ENCODE peak calls at places on chromosomes 2 and 18, in ten cellular contexts. R is thoracic aorta; Z is stimulated activated CD4-positive, alpha-beta T cell treated with anti-CD3 and anti-CD28 coated beads, Interleukin-12 subunit alpha, Interleukin-12 subunit beta, amount 100 ng/mL, for 24 hours; X is RPMI8226; B is GDM1; Y is activated CD8-positive, alpha-beta memory T cell treated with anti-CD3 and anti-CD28 coated beads, Interleukin-2, amount 50 U/mL, for 48 hours; A is A549; T is retina; V is right cardiac atrium; K is stimulated activated CD8-positive, alpha-beta memory T cell treated with anti-CD3 and anti-CD28 coated beads, Interleukin-15, amount 100 ng/mL, for 24 hours. M is an unnamed sample.

GRCh38 chr2:215880970-215881369 is 132.4 kb downstream of the MREG start:
- DNase-seq in X (peak), V (no peak), B (no peak), Y (no peak), T (no peak), A (no peak), Z (no peak), R (no peak), K (no peak), M (no peak)

GRCh38 chr2:132669854-132670103 is 226 bp downstream of the LYPD1 start:
- DNase-seq in A (peak), V (no peak), Z (no peak), K (no peak), T (peak), R (no peak), X (no peak), B (no peak), Y (no peak), M (no peak)

GRCh38 chr2:219722276-219722883 is 95.0 kb downstream of the SLC4A3 start:
- DNase-seq in A (no peak), Z (no peak), V (no peak), Y (no peak), B (no peak), X (no peak), R (no peak), K (no peak), T (no peak), M (no peak)

GRCh38 chr2:218262631-218263586 is 2.1 kb downstream of the GPBAR1 start:
- DNase-seq in R (no peak), V (peak), A (no peak), Y (no peak), K (no peak), T (no peak), B (no peak), X (no peak), Z (no peak), M (no peak)

GRCh38 chr2:38448692-38449405 is 71.8 kb upstream of the ATL2 start:
- DNase-seq in T (no peak), Y (no peak), X (no peak), R (no peak), B (no peak), K (no peak), V (no peak), Z (no peak), A (no peak), M (no peak)

GRCh38 chr18:25113081-25113480 is 238.9 kb downstream of the ZNF521 start:
- DNase-seq in T (peak), Y (no peak), B (no peak), K (no peak), Z (no peak), A (no peak), V (no peak), R (no peak), X (no peak), M (no peak)

GRCh38 chr18:26526966-26527234 is 21.5 kb downstream of the KCTD1 start:
- DNase-seq in X (no peak), B (no peak), Y (no peak), T (no peak), K (no peak), A (no peak), Z (no peak), R (no peak), V (no peak), M (no peak)

GRCh38 chr2:28981016-28981441 is at the start of gene TOGARAM2:
- DNase-seq in V (no peak), T (peak), K (no peak), X (no peak), Z (no peak), R (no peak), B (no peak), Y (no peak), A (no peak), M (no peak)

GRCh38 chr18:76425299-76426101 is 69.5 kb downstream of the ZNF516 start:
- DNase-seq in R (no peak), B (no peak), V (no peak), T (no peak), X (no peak), Y (no peak), Z (no peak), K (no peak), A (no peak), M (no peak)

GRCh38 chr2:202965810-202966454 is 48.7 kb upstream of the NBEAL1 start:
- DNase-seq in X (peak), V (no peak), R (no peak), B (peak), Z (no peak), Y (no peak), A (peak), T (no peak), K (no peak), M (no peak)

GRCh38 chr18:31274915-31275314 is 43.0 kb upstream of the DSG1 start:
- DNase-seq in K (no peak), Y (no peak), R (no peak), A (peak), X (no peak), T (no peak), V (peak), B (no peak), Z (no peak), M (no peak)

GRCh38 chr2:159637988-159638501 is 21.7 kb upstream of the BAZ2B start:
- DNase-seq in X (no peak), Z (no peak), A (no peak), B (no peak), Y (no peak), T (no peak), K (no peak), V (no peak), R (no peak), M (no peak)

GRCh38 chr2:48712151-48712550 is 43.4 kb downstream of the LHCGR start:
- DNase-seq in K (no peak), X (no peak), V (no peak), B (no peak), A (no peak), T (no peak), Z (no peak), Y (no peak), R (no peak), M (no peak)

GRCh38 chr2:40244251-40245010 is 207.5 kb downstream of the SLC8A1 start:
- DNase-seq in X (peak), Y (no peak), Z (no peak), R (peak), T (peak), K (no peak), A (peak), V (peak), B (no peak), M (no peak)

GRCh38 chr2:165240927-165241326 is 1.7 kb downstream of the SCN2A start:
- DNase-seq in T (no peak), K (no peak), A (no peak), B (no peak), Z (no peak), Y (no peak), R (no peak), V (no peak), X (no peak), M (no peak)